ENCODE peak calls at places on chromosome 9, in four cellular contexts. D is fibroblast of lung, Y is COR-L47, T is renal cortical epithelial cell. R is an unnamed sample.

GRCh38 chr9:98536542-98537173 is 172.1 kb downstream of the GABBR2 start:
- DNase-seq in Y (peak), D (no peak), T (no peak), R (peak)

GRCh38 chr9:133771486-133772482 is 33.6 kb upstream of the SARDH start:
- DNase-seq in T (no peak), D (no peak), Y (no peak), R (no peak)

GRCh38 chr9:13716620-13717019 is 437.1 kb upstream of the MPDZ start:
- DNase-seq in D (peak), Y (no peak), T (no peak), R (no peak)

GRCh38 chr9:94772128-94772527 is 45.6 kb downstream of the AOPEP start:
- DNase-seq in Y (no peak), T (no peak), D (no peak), R (no peak)

GRCh38 chr9:3708751-3709150 is 182.9 kb upstream of the RFX3 start:
- DNase-seq in D (peak), T (peak), Y (peak), R (no peak)

GRCh38 chr9:82202808-82203207 is 214.2 kb downstream of the SPATA31D1 start:
- DNase-seq in T (peak), D (peak), Y (no peak), R (no peak)

GRCh38 chr9:20437466-20437865 is 184.8 kb downstream of the MLLT3 start:
- DNase-seq in Y (no peak), D (peak), T (no peak), R (no peak)

GRCh38 chr9:2489838-2490314 is 131.7 kb upstream of the VLDLR start:
- DNase-seq in Y (no peak), T (no peak), D (peak), R (no peak)

GRCh38 chr9:107438211-107439030 is 51.1 kb downstream of the KLF4 start:
- DNase-seq in D (no peak), Y (no peak), T (peak), R (peak)

GRCh38 chr9:119391878-119392277 is 22.6 kb upstream of the BRINP1 start:
- DNase-seq in D (no peak), T (no peak), Y (no peak), R (no peak)

GRCh38 chr9:84207443-84208032 is 133.0 kb downstream of the SLC28A3 start:
- DNase-seq in D (no peak), Y (no peak), T (no peak), R (no peak)

GRCh38 chr9:113558632-113559502 is 95.3 kb downstream of the RGS3 start:
- DNase-seq in D (peak), T (peak), Y (peak), R (no peak)

GRCh38 chr9:100577776-100578448 is at the start of gene CAVIN4:
- DNase-seq in D (peak), T (no peak), Y (no peak), R (no peak)

GRCh38 chr9:34579097-34579818 is 10.3 kb downstream of the CNTFR start:
- DNase-seq in T (no peak), Y (no peak), D (no peak), R (no peak)

GRCh38 chr9:115972802-115973201 is 180.8 kb upstream of the PAPPA start:
- DNase-seq in D (no peak), T (no peak), Y (no peak), R (no peak)

GRCh38 chr9:69145148-69145547 is 28.9 kb upstream of the TJP2 start:
- DNase-seq in Y (no peak), D (no peak), T (no peak), R (no peak)

GRCh38 chr9:69674741-69675438 is 2.7 kb upstream of the APBA1 start:
- DNase-seq in Y (no peak), D (peak), T (no peak), R (no peak)

GRCh38 chr9:33272061-33272460 is 7.2 kb downstream of the CHMP5 start:
- DNase-seq in Y (no peak), D (peak), T (peak), R (no peak)

GRCh38 chr9:136901516-136902258 is 15.4 kb downstream of the TRAF2 start:
- DNase-seq in T (peak), Y (no peak), D (peak), R (no peak)

GRCh38 chr9:112086627-112087026 is 88.5 kb downstream of the SUSD1 start:
- DNase-seq in D (peak), T (peak), Y (no peak), R (no peak)

GRCh38 chr9:128505414-128505765 is 871 bp downstream of the GLE1 start:
- DNase-seq in Y (no peak), D (peak), T (no peak), R (no peak)

GRCh38 chr9:93217706-93218105 is 33.8 kb downstream of the WNK2 start:
- DNase-seq in Y (no peak), T (no peak), D (no peak), R (no peak)

GRCh38 chr9:119365291-119366027 is 3.8 kb downstream of the BRINP1 start:
- DNase-seq in T (peak), Y (peak), D (peak), R (peak)

GRCh38 chr9:32782476-32783167 is 718 bp upstream of the TMEM215 start:
- DNase-seq in T (no peak), D (no peak), Y (no peak), R (no peak)

GRCh38 chr9:85541876-85542275 is 199.9 kb downstream of the AGTPBP1 start:
- DNase-seq in Y (no peak), T (no peak), D (peak), R (no peak)

GRCh38 chr9:19464764-19465570 is 56.2 kb downstream of the ACER2 start:
- DNase-seq in D (peak), T (peak), Y (peak), R (peak)

GRCh38 chr9:2291980-2292704 is 277.0 kb downstream of the SMARCA2 start:
- DNase-seq in D (peak), Y (peak), T (peak), R (no peak)

GRCh38 chr9:16687678-16688369 is 182.6 kb downstream of the BNC2 start:
- DNase-seq in Y (no peak), T (no peak), D (peak), R (no peak)

GRCh38 chr9:1604942-1605560 is 410.1 kb upstream of the SMARCA2 start:
- DNase-seq in Y (no peak), D (no peak), T (peak), R (no peak)

GRCh38 chr9:114799441-114799840 is 6.4 kb downstream of the TNFSF15 start:
- DNase-seq in Y (no peak), D (no peak), T (peak), R (no peak)

GRCh38 chr9:132780230-132781007 is 97.7 kb downstream of the AK8 start:
- DNase-seq in T (peak), D (no peak), Y (no peak), R (no peak)

GRCh38 chr9:136857606-136858412 is 5.7 kb downstream of the MAMDC4 start:
- DNase-seq in T (no peak), D (no peak), Y (no peak), R (no peak)

GRCh38 chr9:115115924-115116323 is 2.0 kb downstream of the TNC start:
- DNase-seq in T (peak), D (peak), Y (no peak), R (no peak)

GRCh38 chr9:5549671-5550650 is 39.6 kb downstream of the PDCD1LG2 start:
- DNase-seq in Y (no peak), T (no peak), D (peak), R (no peak)

GRCh38 chr9:22010881-22011625 is 1.9 kb upstream of the CDKN2B start:
- DNase-seq in Y (no peak), D (no peak), T (no peak), R (no peak)

GRCh38 chr9:78745331-78745730 is 448.4 kb downstream of the PSAT1 start:
- DNase-seq in T (no peak), Y (no peak), D (peak), R (no peak)